ENCODE peak calls at places on chromosomes 2 and 18, in seven cellular contexts. One of them, this sample, is unnamed. For H3K4me1, the result is how much of the 10 kb centered on the place peaks cover.

GRCh38 chr2:96103388-96103705 is 13.0 kb downstream of the ADRA2B start:
- DNase-seq in spleen: peak
- DNase-seq in IMR-90: no peak
- DNase-seq in endothelial cell of umbilical vein: no peak
- DNase-seq in kidney: peak
- DNase-seq in GM23338: no peak
- DNase-seq in adrenal gland: no peak
- DNase-seq in this sample: peak

GRCh38 chr2:170212625-170213280 is 34.8 kb downstream of the MYO3B start:
- DNase-seq in endothelial cell of umbilical vein: no peak
- DNase-seq in IMR-90: no peak
- DNase-seq in adrenal gland: no peak
- DNase-seq in spleen: no peak
- DNase-seq in kidney: no peak
- DNase-seq in GM23338: no peak
- DNase-seq in this sample: no peak

GRCh38 chr2:97645112-97645699 is 656 bp upstream of the COX5B start:
- DNase-seq in kidney: peak
- DNase-seq in endothelial cell of umbilical vein: no peak
- DNase-seq in spleen: peak
- DNase-seq in IMR-90: no peak
- DNase-seq in GM23338: peak
- DNase-seq in adrenal gland: no peak
- DNase-seq in this sample: peak

GRCh38 chr18:31700990-31701389 is 16.6 kb upstream of the B4GALT6 start:
- DNase-seq in adrenal gland: no peak
- DNase-seq in kidney: no peak
- DNase-seq in IMR-90: no peak
- DNase-seq in GM23338: no peak
- DNase-seq in spleen: no peak
- DNase-seq in endothelial cell of umbilical vein: no peak
- DNase-seq in this sample: no peak

GRCh38 chr2:227479865-227480475 is 8.0 kb downstream of the AGFG1 start:
- DNase-seq in IMR-90: peak
- DNase-seq in spleen: no peak
- DNase-seq in GM23338: no peak
- DNase-seq in adrenal gland: no peak
- DNase-seq in endothelial cell of umbilical vein: peak
- DNase-seq in kidney: no peak
- DNase-seq in this sample: no peak

GRCh38 chr2:85810376-85811172 is 56.8 kb downstream of the ATOH8 start:
- DNase-seq in spleen: no peak
- DNase-seq in adrenal gland: no peak
- DNase-seq in GM23338: no peak
- DNase-seq in endothelial cell of umbilical vein: no peak
- DNase-seq in IMR-90: no peak
- DNase-seq in kidney: peak
- DNase-seq in this sample: no peak

GRCh38 chr2:38207168-38207567 is 131.2 kb upstream of the CYP1B1 start:
- DNase-seq in adrenal gland: no peak
- DNase-seq in GM23338: no peak
- DNase-seq in endothelial cell of umbilical vein: no peak
- DNase-seq in IMR-90: no peak
- DNase-seq in spleen: no peak
- DNase-seq in kidney: no peak
- DNase-seq in this sample: no peak

GRCh38 chr18:13137041-13137938 is 81.3 kb upstream of the LDLRAD4 start:
- DNase-seq in adrenal gland: peak
- DNase-seq in endothelial cell of umbilical vein: peak
- DNase-seq in spleen: peak
- DNase-seq in kidney: peak
- DNase-seq in IMR-90: no peak
- DNase-seq in GM23338: peak
- DNase-seq in this sample: peak

GRCh38 chr2:150135223-150135883 is 352.1 kb downstream of the RND3 start:
- DNase-seq in spleen: no peak
- DNase-seq in kidney: no peak
- DNase-seq in GM23338: no peak
- DNase-seq in IMR-90: no peak
- DNase-seq in adrenal gland: no peak
- DNase-seq in endothelial cell of umbilical vein: no peak
- DNase-seq in this sample: no peak

GRCh38 chr2:239326831-239327535 is 73.8 kb downstream of the HDAC4 start:
- DNase-seq in IMR-90: peak
- DNase-seq in GM23338: no peak
- DNase-seq in adrenal gland: peak
- DNase-seq in kidney: no peak
- DNase-seq in spleen: no peak
- DNase-seq in endothelial cell of umbilical vein: no peak
- DNase-seq in this sample: peak

GRCh38 chr2:181234429-181235410 is 222.5 kb upstream of the ITGA4 start:
- DNase-seq in IMR-90: no peak
- DNase-seq in adrenal gland: no peak
- DNase-seq in GM23338: no peak
- DNase-seq in endothelial cell of umbilical vein: no peak
- DNase-seq in kidney: no peak
- DNase-seq in spleen: no peak
- DNase-seq in this sample: no peak

GRCh38 chr2:21392660-21393059 is 268.9 kb downstream of the TDRD15 start:
- DNase-seq in endothelial cell of umbilical vein: no peak
- DNase-seq in GM23338: no peak
- DNase-seq in spleen: no peak
- DNase-seq in kidney: no peak
- DNase-seq in adrenal gland: no peak
- DNase-seq in IMR-90: no peak
- DNase-seq in this sample: no peak

GRCh38 chr2:23377772-23378171 is 7.2 kb upstream of the KLHL29 start:
- DNase-seq in IMR-90: no peak
- DNase-seq in endothelial cell of umbilical vein: no peak
- DNase-seq in GM23338: no peak
- DNase-seq in adrenal gland: no peak
- DNase-seq in kidney: no peak
- DNase-seq in spleen: no peak
- DNase-seq in this sample: no peak

GRCh38 chr2:205650450-205650849 is 31.9 kb upstream of the NRP2 start:
- DNase-seq in kidney: no peak
- DNase-seq in GM23338: peak
- DNase-seq in adrenal gland: no peak
- DNase-seq in endothelial cell of umbilical vein: peak
- DNase-seq in spleen: no peak
- DNase-seq in IMR-90: peak
- DNase-seq in this sample: no peak

GRCh38 chr2:172094319-172095145 is 8.2 kb downstream of the DLX2 start:
- DNase-seq in IMR-90: no peak
- DNase-seq in spleen: peak
- DNase-seq in kidney: peak
- DNase-seq in endothelial cell of umbilical vein: no peak
- DNase-seq in GM23338: peak
- DNase-seq in adrenal gland: no peak
- DNase-seq in this sample: no peak

GRCh38 chr2:98910349-98911125 is 25.5 kb downstream of the CRACDL start:
- DNase-seq in spleen: peak
- DNase-seq in adrenal gland: no peak
- DNase-seq in endothelial cell of umbilical vein: no peak
- DNase-seq in kidney: peak
- DNase-seq in IMR-90: no peak
- DNase-seq in GM23338: no peak
- DNase-seq in this sample: peak

DNA sequence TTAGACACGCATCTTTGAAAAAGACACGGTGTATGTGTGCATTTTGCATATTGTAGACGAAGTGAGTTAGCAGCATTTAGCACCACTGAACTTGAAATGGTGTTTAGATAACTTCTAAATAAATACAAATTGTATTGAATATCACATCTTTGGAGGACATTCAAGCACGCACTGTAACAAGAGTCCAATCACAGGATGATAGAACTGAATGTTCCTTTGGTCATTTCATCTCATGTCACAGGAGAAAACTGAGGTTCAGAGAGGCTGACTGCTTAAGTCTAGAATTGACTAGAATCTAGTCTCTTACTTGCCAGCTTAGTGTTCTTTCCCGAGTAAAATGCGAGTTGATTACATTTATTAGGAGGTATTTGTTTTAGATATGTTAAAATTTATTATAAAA is 119.2 kb upstream of the CCDC195 start:
- DNase-seq in adrenal gland: no peak
- DNase-seq in spleen: no peak
- DNase-seq in kidney: no peak
- DNase-seq in endothelial cell of umbilical vein: no peak
- DNase-seq in IMR-90: no peak
- DNase-seq in GM23338: no peak
- DNase-seq in this sample: no peak
- TF ChIP-seq CTCF in adrenal gland: no peak
- TF ChIP-seq CTCF in spleen: no peak
- TF ChIP-seq CTCF in kidney: no peak
- TF ChIP-seq CTCF in endothelial cell of umbilical vein: no peak
- TF ChIP-seq CTCF in IMR-90: no peak
- TF ChIP-seq CTCF in GM23338: no peak
- TF ChIP-seq CTCF in this sample: no peak

DNA sequence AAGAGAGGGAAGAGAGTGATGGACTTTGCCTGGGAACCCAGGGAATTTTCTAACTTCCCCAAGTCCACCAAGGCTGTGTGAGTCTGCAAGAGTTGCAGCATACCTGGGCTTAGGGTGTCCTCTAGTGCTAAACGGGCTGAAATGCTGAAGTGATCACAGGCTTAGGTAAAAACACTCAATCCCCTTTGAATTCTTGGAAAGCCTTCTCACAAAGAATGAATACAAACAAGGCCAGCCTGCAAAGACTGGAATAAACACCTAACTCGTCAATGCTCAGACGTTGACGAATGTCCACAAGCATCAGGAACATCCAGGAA is 30.0 kb upstream of the BMP10 start:
- DNase-seq in spleen: no peak
- DNase-seq in adrenal gland: no peak
- DNase-seq in endothelial cell of umbilical vein: peak
- DNase-seq in GM23338: peak
- DNase-seq in IMR-90: peak
- DNase-seq in kidney: no peak
- DNase-seq in this sample: no peak
- H3K4me1 ChIP-seq in spleen: under half
- H3K4me1 ChIP-seq in adrenal gland: under half
- H3K4me1 ChIP-seq in endothelial cell of umbilical vein: under half
- H3K4me1 ChIP-seq in GM23338: under half
- H3K4me1 ChIP-seq in IMR-90: under half
- H3K4me1 ChIP-seq in kidney: under half
- H3K4me1 ChIP-seq in this sample: under half

DNA sequence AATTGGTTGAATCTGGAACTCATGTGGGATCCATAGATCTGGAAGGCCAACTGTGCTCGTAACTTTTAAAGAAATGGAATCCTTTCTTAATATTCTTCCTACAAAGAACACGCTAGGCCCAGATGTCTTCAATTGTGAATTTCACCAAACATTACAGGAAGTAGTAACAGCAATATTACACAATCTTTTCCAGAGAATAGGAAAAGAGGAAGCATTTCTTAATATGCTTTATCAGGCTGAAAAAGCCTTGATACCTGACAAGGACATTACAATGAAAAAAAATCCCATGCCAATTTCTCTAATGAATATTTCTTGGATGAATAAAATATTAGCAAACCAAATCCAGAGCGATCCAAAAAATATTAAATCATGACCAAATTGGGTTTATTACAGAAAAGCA is 80.4 kb upstream of the HAAO start:
- DNase-seq in endothelial cell of umbilical vein: peak
- DNase-seq in IMR-90: no peak
- DNase-seq in spleen: no peak
- DNase-seq in adrenal gland: no peak
- DNase-seq in GM23338: no peak
- DNase-seq in kidney: no peak
- DNase-seq in this sample: no peak
- H3K27ac ChIP-seq in endothelial cell of umbilical vein: no peak
- H3K27ac ChIP-seq in IMR-90: no peak
- H3K27ac ChIP-seq in spleen: peak
- H3K27ac ChIP-seq in adrenal gland: peak
- H3K27ac ChIP-seq in GM23338: no peak
- H3K27ac ChIP-seq in kidney: no peak
- H3K27ac ChIP-seq in this sample: peak

DNA sequence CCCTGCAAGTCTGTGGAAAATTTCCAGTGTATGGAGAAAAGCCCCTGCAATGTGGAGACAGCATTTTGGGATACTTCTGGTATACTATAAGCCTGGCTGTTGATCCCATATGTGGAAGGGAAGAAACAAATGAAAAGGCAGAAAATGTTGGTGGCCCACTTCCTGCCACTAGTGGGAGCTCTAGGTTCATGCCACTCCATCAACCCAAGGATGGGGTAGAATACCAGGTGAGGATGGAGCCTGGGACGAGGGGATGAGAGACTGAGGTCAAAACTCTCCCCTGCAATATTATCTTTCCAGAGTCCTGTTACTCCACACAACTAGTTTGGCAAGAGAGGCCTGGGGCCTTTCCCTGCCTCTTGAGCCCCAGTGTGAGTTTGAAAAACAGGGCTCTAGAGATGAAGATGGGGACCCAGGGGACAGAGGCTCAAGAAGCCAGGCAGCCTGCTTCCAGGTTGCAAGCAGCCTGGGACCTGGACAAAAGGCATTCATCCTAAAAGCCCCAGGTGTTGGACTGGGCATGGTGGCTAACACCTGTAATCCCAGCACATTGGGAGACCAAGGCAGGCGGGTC is 31.9 kb downstream of the BMP10 start:
- DNase-seq in IMR-90: no peak
- DNase-seq in adrenal gland: no peak
- DNase-seq in GM23338: peak
- DNase-seq in kidney: no peak
- DNase-seq in spleen: no peak
- DNase-seq in endothelial cell of umbilical vein: no peak
- DNase-seq in this sample: no peak
- TF ChIP-seq CTCF in IMR-90: peak
- TF ChIP-seq CTCF in adrenal gland: peak
- TF ChIP-seq CTCF in GM23338: peak
- TF ChIP-seq CTCF in kidney: peak
- TF ChIP-seq CTCF in spleen: peak
- TF ChIP-seq CTCF in endothelial cell of umbilical vein: peak
- TF ChIP-seq CTCF in this sample: peak

GRCh38 chr2:196163285-196163684 is 8.1 kb downstream of the STK17B start:
- DNase-seq in GM23338: no peak
- DNase-seq in spleen: no peak
- DNase-seq in kidney: no peak
- DNase-seq in adrenal gland: no peak
- DNase-seq in IMR-90: no peak
- DNase-seq in endothelial cell of umbilical vein: no peak
- DNase-seq in this sample: no peak
- H3K4me1 ChIP-seq in GM23338: under half
- H3K4me1 ChIP-seq in spleen: half or more
- H3K4me1 ChIP-seq in kidney: under half
- H3K4me1 ChIP-seq in adrenal gland: under half
- H3K4me1 ChIP-seq in IMR-90: under half
- H3K4me1 ChIP-seq in endothelial cell of umbilical vein: under half
- H3K4me1 ChIP-seq in this sample: under half

GRCh38 chr2:26237868-26238267 is 6.6 kb downstream of the HADHA start:
- DNase-seq in spleen: no peak
- DNase-seq in kidney: no peak
- DNase-seq in GM23338: no peak
- DNase-seq in IMR-90: no peak
- DNase-seq in adrenal gland: no peak
- DNase-seq in endothelial cell of umbilical vein: no peak
- DNase-seq in this sample: no peak
- H3K27ac ChIP-seq in spleen: no peak
- H3K27ac ChIP-seq in kidney: no peak
- H3K27ac ChIP-seq in GM23338: no peak
- H3K27ac ChIP-seq in IMR-90: no peak
- H3K27ac ChIP-seq in adrenal gland: no peak
- H3K27ac ChIP-seq in endothelial cell of umbilical vein: no peak
- H3K27ac ChIP-seq in this sample: no peak

This sample was measured in upper lobe of right lung.